ENCODE peak calls at places on chromosomes 11 and 22, in six cellular contexts. One of them, this sample, is unnamed.

GRCh38 chr22:42257386-42257785 is 13.1 kb downstream of the TCF20 start:
- DNase-seq in cardiac fibroblast: no peak
- DNase-seq in fibroblast of villous mesenchyme: no peak
- DNase-seq in ACHN: no peak
- DNase-seq in ascending aorta: no peak
- DNase-seq in GM12864: no peak
- DNase-seq in this sample: no peak

GRCh38 chr11:65432686-65433582 is 10.3 kb downstream of the NEAT1 start:
- DNase-seq in fibroblast of villous mesenchyme: peak; percentile 66
- DNase-seq in ascending aorta: no peak
- DNase-seq in cardiac fibroblast: peak; percentile 62
- DNase-seq in GM12864: no peak
- DNase-seq in ACHN: peak; percentile 33
- DNase-seq in this sample: no peak

GRCh38 chr22:30829901-30830550 is 135.4 kb downstream of the OSBP2 start:
- DNase-seq in ascending aorta: peak; percentile 35
- DNase-seq in cardiac fibroblast: peak; percentile 99
- DNase-seq in ACHN: peak; percentile 28
- DNase-seq in fibroblast of villous mesenchyme: peak; percentile 70
- DNase-seq in GM12864: no peak
- DNase-seq in this sample: no peak

GRCh38 chr22:20247608-20248171 is 20.4 kb downstream of the RTN4R start:
- DNase-seq in ascending aorta: no peak
- DNase-seq in fibroblast of villous mesenchyme: no peak
- DNase-seq in cardiac fibroblast: no peak
- DNase-seq in ACHN: no peak
- DNase-seq in GM12864: no peak
- DNase-seq in this sample: no peak

GRCh38 chr11:59078435-59078834 is 7.7 kb upstream of the GLYATL1B start:
- DNase-seq in GM12864: no peak
- DNase-seq in ascending aorta: no peak
- DNase-seq in fibroblast of villous mesenchyme: no peak
- DNase-seq in ACHN: no peak
- DNase-seq in cardiac fibroblast: no peak
- DNase-seq in this sample: no peak

GRCh38 chr22:38148252-38148651 is 33.4 kb downstream of the PLA2G6 start:
- DNase-seq in cardiac fibroblast: peak; percentile 39
- DNase-seq in ACHN: peak; percentile 37
- DNase-seq in fibroblast of villous mesenchyme: peak; percentile 45
- DNase-seq in ascending aorta: no peak
- DNase-seq in GM12864: no peak
- DNase-seq in this sample: no peak

GRCh38 chr11:76699461-76700091 is 29.0 kb upstream of the LRRC32 start:
- DNase-seq in cardiac fibroblast: peak; percentile 15
- DNase-seq in fibroblast of villous mesenchyme: no peak
- DNase-seq in ascending aorta: no peak
- DNase-seq in ACHN: no peak
- DNase-seq in GM12864: no peak
- DNase-seq in this sample: no peak

GRCh38 chr11:24935059-24935458 is 438.2 kb downstream of the LUZP2 start:
- DNase-seq in ACHN: no peak
- DNase-seq in ascending aorta: no peak
- DNase-seq in GM12864: no peak
- DNase-seq in fibroblast of villous mesenchyme: no peak
- DNase-seq in cardiac fibroblast: no peak
- DNase-seq in this sample: no peak

GRCh38 chr11:132779487-132779886 is 752.8 kb downstream of the OPCML start:
- DNase-seq in cardiac fibroblast: no peak
- DNase-seq in ACHN: no peak
- DNase-seq in ascending aorta: no peak
- DNase-seq in fibroblast of villous mesenchyme: no peak
- DNase-seq in GM12864: no peak
- DNase-seq in this sample: no peak

GRCh38 chr11:86818466-86819282 is 18.3 kb downstream of the PRSS23 start:
- DNase-seq in ascending aorta: no peak
- DNase-seq in fibroblast of villous mesenchyme: peak; percentile 88
- DNase-seq in GM12864: no peak
- DNase-seq in ACHN: peak; percentile 77
- DNase-seq in cardiac fibroblast: peak; percentile 89
- DNase-seq in this sample: no peak

This sample was measured in activated naive CD4-positive, alpha-beta T cell treated with anti-CD3 and anti-CD28 coated beads, Interleukin-2, amount 50 U/mL, for 16 hours.